ENCODE peak calls at places on chromosomes 2 and 18, in four cellular contexts. M, T, G and N are unnamed samples.

GRCh38 chr2:179788104-179788503 is 73.3 kb downstream of the ZNF385B start:
- DNase-seq in M (no peak), T (no peak), G (no peak), N (no peak)

GRCh38 chr2:197273485-197273884 is 37.1 kb downstream of the ANKRD44 start:
- DNase-seq in T (no peak), G (no peak), M (no peak), N (no peak)

GRCh38 chr18:12491611-12492435 is 84.1 kb downstream of the PRELID3A start:
- DNase-seq in G (peak), T (no peak), M (peak), N (no peak)

GRCh38 chr18:61766266-61766884 is 126.4 kb downstream of the RNF152 start:
- DNase-seq in T (no peak), M (no peak), G (no peak), N (no peak)

GRCh38 chr2:922230-922629 is 28.4 kb upstream of the SNTG2 start:
- DNase-seq in T (no peak), M (no peak), G (no peak), N (no peak)

GRCh38 chr2:18674309-18674708 is 84.9 kb upstream of the NT5C1B start:
- DNase-seq in G (no peak), M (no peak), T (no peak), N (no peak)

GRCh38 chr2:234448506-234449169 is 48.2 kb downstream of the ARL4C start:
- DNase-seq in M (no peak), G (no peak), T (no peak), N (no peak)

GRCh38 chr18:23113576-23113975 is 21.7 kb upstream of the CABLES1 start:
- DNase-seq in G (peak), M (no peak), T (no peak), N (no peak)

GRCh38 chr2:226772389-226773179 is 27.0 kb downstream of the IRS1 start:
- DNase-seq in T (no peak), G (no peak), M (peak), N (no peak)

GRCh38 chr18:9701604-9702324 is 6.3 kb upstream of the RAB31 start:
- DNase-seq in T (no peak), M (no peak), G (no peak), N (no peak)

GRCh38 chr2:184463102-184463865 is 135.0 kb upstream of the ZNF804A start:
- DNase-seq in T (no peak), G (no peak), M (peak), N (no peak)

GRCh38 chr18:63366270-63366990 is 576 bp downstream of the KDSR start:
- DNase-seq in M (peak), G (peak), T (peak), N (peak)

GRCh38 chr2:133993160-133993559 is 260.7 kb upstream of the MGAT5 start:
- DNase-seq in G (no peak), T (no peak), M (no peak), N (no peak)

GRCh38 chr18:55850904-55851303 is 262.9 kb upstream of the TCF4 start:
- DNase-seq in T (no peak), M (no peak), G (no peak), N (no peak)

GRCh38 chr18:53458944-53459580 is 765.4 kb downstream of the MBD2 start:
- DNase-seq in G (no peak), T (no peak), M (no peak), N (peak)

GRCh38 chr2:219912530-219912929 is 285.1 kb downstream of the SLC4A3 start:
- DNase-seq in M (no peak), T (peak), G (no peak), N (no peak)

DNA sequence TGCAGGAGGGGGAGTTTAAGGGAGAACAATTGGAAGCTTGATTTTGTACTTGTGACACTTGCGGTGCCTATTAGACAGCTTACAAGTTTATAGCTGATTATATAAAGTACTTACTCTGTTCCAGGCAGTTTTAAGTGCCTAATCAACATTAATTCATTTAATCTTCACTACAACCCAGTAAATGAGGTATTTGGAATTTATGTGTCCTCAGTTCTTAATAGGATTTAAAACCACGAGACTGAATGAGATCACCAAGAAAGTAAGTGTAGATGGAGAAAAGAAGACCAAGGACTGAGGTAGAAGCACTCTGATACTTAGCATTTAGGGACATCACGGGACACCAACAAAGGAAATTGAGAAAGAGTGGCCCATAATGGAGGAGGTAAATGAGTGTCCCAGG is 49.8 kb downstream of the ZC3H15 start:
- DNase-seq in G (no peak), T (no peak), M (no peak), N (no peak)
- TF ChIP-seq ELF4 in G (no peak), T (no peak), M (no peak), N (no peak)

DNA sequence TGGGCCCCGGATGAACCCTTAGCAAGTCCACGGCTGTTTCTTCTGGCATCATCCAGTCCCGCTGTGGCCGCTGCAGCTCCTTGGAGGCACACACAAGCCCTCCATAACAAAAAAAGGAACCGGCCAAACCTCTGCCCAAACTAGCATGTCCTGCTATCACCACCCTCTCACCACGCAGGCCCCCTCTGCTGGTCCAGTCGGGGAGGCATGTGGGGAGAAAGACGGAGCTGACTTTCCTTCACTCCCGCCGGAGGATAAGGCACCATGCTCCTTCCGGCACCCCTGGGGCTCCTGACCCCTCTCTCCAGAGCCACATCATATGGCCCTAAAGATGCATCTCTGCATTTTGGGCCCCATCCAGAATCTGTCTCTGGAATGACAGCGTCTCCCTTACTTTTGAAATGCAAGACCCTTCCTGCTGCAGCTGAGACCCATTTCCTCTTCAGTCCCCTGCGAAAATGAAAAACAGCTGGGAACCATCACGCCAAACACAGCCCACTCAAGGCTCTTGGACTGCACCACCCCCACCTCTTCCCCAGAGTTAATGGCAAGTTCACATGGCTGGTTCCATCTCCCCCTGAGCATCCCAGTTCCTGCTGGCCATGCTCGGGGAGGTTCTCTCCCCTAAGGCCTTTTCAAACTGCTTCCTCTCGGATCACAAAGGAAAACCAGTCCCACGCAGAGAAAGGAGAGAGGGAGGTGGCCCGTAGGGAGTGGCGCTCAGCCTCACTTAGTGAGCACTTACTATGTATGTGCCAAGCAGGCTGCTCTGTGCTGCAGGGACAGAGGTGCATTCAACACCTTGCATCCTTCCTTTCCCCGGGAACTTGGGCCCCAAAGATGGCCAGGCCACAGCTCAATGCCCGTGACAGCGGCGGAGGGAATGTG is 35.2 kb upstream of the MLPH start:
- DNase-seq in T (no peak), M (no peak), G (no peak), N (peak)
- TF ChIP-seq ELF4 in T (no peak), M (no peak), G (no peak), N (no peak)

DNA sequence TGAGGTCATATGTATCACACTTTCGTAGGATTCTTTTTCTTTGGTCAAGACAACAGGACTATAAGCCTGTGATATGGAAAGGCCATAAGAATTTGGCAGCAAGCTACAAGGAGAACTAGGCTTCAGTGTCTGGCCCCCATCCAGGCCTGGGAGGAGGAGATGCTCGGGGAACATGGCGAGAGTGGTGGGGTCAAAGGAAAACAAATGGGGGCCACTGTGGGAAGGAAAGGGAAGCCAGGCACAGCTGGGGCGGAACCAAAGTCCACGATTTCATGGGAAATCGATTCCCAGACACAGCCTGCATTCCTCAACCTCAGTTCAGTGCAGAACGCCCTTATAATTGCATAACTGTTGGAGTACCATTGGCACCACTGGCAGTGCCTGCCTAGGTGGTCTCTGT is 58.2 kb downstream of the MBP start:
- DNase-seq in T (no peak), M (no peak), G (no peak), N (no peak)
- TF ChIP-seq ELF4 in T (no peak), M (no peak), G (no peak), N (no peak)

DNA sequence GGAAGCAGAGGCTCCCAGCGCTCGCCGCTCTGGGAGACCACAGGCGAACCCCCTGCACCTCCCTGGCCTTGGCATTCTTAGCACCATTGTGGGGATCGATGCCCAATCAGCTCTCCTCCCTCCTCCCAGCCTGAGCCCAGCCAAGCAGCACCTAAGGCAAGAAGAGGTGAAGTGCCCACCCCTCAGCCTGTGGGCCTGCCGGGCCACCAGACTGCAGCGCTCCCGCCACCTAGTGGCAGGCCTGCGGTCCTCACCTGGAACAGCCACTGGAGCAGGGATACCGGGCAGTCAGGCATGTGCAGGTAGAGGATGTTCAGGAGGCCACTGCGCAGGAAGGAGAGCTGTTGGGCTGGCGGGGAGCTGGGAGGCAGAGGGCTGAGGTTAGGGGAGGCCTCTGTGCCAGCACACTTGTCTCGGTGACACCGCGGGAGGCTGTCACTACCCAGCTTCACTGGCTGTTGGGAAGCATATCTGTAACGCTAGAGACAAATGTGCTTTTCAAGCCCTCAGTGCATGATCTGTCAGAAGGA is 35.2 kb downstream of the FAM178B start:
- DNase-seq in T (peak), M (peak), G (peak), N (peak)
- TF ChIP-seq ELF4 in T (no peak), M (no peak), G (no peak), N (no peak)

GRCh38 chr2:161990741-161991140 is 83.3 kb downstream of the DPP4 start:
- DNase-seq in T (no peak), M (peak), G (no peak), N (no peak)
- TF ChIP-seq ELF4 in T (no peak), M (no peak), G (no peak), N (no peak)

GRCh38 chr2:172964511-172964910 is 111.1 kb upstream of the MAP3K20 start:
- DNase-seq in M (no peak), G (no peak), T (no peak), N (no peak)

GRCh38 chr2:172965433-172965832 is 110.2 kb upstream of the MAP3K20 start:
- DNase-seq in M (no peak), G (no peak), T (no peak), N (no peak)

GRCh38 chr2:172967036-172967982 is 108.3 kb upstream of the MAP3K20 start:
- DNase-seq in G (no peak), T (no peak), M (peak), N (no peak)

GRCh38 chr2:172962064-172962463 is 113.6 kb upstream of the MAP3K20 start:
- DNase-seq in M (no peak), T (no peak), G (no peak), N (no peak)

DNA sequence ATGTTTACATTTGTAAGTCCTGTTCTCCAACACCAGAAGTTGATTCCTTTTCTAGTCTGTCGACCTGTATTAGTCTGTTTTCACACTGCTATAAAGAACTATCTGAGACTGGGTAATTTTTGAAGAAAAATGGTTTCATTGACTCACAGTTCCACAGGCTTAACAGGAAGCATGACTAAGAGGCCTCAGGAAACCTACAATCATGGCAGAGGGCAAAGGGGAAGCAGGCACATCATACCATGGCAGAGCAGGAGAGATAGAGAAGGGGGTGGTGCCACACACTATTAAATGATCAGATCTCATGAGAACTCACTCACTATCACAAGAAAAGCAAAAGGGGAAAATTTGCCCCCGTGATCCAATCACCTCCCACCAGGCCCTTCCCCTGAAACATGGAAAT is 112.8 kb upstream of the MAP3K20 start:
- DNase-seq in T (no peak), M (no peak), G (no peak), N (no peak)
- TF ChIP-seq ELF4 in T (no peak), M (no peak), G (no peak), N (no peak)

DNA sequence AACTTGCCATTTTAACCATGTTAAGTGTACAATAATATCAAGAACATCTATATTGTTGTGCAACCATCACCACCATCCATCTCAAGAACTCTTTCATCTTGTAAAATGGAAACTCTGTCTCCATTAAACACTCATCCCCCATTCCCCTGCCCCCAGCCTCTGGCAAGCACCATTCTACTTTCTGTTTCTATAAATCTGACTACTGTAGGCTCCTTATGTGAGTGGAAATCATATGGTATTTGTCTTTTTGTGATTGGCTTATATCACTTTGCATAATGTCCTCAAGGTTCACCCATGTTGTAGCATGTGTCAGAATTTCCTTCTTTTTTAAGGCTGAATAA is 177.6 kb upstream of the TWIST2 start:
- DNase-seq in T (no peak), M (no peak), G (no peak), N (no peak)
- TF ChIP-seq ELF4 in T (no peak), M (no peak), G (no peak), N (no peak)

DNA sequence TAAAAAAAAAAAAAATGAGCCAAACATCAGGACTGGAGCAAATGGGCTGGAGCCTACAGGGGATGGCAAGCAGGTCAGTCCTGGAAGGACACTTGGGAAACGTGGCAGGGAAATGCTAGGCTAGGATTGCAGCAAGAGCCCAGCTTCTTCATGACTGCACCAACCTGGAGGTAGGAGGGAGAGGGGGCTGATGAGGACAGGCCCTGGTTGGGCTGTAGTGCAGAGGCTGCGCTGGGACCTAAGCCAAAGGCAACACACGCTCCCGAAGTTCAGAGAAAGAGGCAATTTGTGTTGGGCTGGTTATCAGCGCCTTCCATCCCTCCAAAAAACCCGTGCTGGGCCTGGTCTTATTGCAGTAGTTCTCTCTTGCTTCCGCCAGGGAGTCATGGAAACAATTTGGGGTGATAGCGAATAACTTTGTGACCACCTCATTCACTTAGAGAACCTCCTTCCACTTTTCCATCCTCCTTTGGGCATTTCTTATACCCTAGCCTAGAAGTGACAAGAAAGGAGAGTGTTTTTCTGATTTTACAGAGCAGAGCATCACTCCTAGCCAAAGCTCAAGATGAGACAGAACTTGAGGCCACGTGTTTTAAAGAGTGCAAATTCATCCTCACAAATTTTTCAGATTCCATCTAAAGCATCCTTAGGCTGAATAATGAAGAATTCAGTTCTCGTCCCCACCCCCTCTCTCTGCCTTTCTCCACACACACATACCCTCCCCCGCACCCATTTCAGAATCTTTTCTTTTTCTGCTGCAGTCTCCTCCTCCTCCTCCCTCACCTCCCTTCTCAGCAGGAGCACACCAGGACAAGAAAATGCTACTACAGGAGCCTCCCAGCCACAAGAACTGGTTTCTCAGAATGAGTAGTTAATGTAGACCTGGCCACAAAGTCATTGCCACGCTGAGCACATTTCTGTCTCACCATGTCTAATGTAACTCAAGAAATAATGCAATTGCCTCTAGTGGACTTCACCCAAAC is 82.6 kb upstream of the STPG4 start:
- DNase-seq in M (no peak), T (peak), G (peak), N (no peak)
- TF ChIP-seq ELF4 in M (no peak), T (no peak), G (no peak), N (no peak)

DNA sequence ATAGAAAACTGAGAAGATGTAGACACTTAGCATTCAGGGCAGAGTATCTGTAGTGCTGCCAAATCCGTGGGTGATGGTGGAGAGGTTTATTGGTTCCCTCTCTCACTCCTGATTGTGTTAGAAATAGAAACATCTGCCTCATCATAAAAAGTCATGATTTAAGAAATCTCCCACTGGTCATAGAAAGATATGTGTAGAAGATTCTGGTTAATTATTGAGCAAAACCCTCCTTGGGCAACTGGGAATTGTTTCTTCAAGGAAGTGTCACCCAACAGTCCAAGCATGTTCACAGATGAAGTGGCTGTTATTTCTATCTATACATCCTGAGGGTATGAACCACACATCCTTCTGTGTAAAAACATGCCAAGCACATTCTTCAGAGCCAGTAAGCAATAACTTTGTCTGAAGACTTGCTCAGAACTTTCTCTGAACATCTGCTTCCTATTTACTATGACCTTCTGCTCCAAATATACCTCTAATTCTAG is 33.6 kb upstream of the CHRNA1 start:
- DNase-seq in M (no peak), G (no peak), T (no peak), N (no peak)
- TF ChIP-seq ELF4 in M (no peak), G (no peak), T (no peak), N (no peak)

DNA sequence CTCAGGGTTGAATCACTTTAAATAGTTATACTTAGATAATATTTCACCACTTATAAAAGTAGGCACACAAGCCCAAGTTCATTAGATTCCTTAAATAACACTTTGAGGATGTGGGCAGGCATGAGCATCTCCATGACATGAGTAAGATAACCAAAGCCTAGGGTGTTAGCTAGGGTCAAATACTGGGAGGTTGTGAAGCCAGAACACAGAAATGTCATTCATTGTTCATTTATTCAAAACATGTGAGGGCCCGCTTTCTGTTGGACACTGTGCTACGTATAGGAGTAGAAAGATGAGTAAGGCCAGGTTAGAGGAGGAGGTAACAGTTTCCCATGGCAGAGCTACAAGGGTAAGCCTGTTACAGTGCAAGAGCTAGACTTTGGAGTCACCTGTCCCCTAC is 93.5 kb upstream of the NEDD4L start:
- DNase-seq in T (no peak), G (no peak), M (no peak), N (no peak)
- TF ChIP-seq ELF4 in T (no peak), G (no peak), M (no peak), N (no peak)